ENCODE peak calls at places on chromosome 22, in four cellular contexts. J is A549, W is tibial nerve, E is K562. H is an unnamed sample.

GRCh38 chr22:27734066-27734465 is 67.5 kb downstream of the MN1 start:
- DNase-seq in E (no peak), W (no peak), J (no peak), H (no peak)

GRCh38 chr22:40281717-40282116 is 64.6 kb upstream of the ADSL start:
- DNase-seq in J (no peak), E (no peak), W (no peak), H (no peak)

GRCh38 chr22:35054064-35054463 is 11.9 kb upstream of the ISX start:
- DNase-seq in W (no peak), J (no peak), E (no peak), H (no peak)

GRCh38 chr22:28813772-28814518 is 13.6 kb upstream of the XBP1 start:
- DNase-seq in E (no peak), J (peak; percentile 76), W (peak; percentile 39), H (peak; percentile 83)

GRCh38 chr22:41094036-41094435 is 1.6 kb downstream of the EP300 start:
- DNase-seq in J (peak; percentile 21), W (no peak), E (no peak), H (no peak)

GRCh38 chr22:25942126-25942988 is 200.4 kb downstream of the MYO18B start:
- DNase-seq in W (no peak), J (no peak), E (no peak), H (no peak)

GRCh38 chr22:40653361-40653760 is 16.8 kb upstream of the MRTFA start:
- DNase-seq in W (no peak), J (no peak), E (no peak), H (no peak)

GRCh38 chr22:39498368-39498767 is 3.7 kb upstream of the MIEF1 start:
- DNase-seq in W (no peak), J (no peak), E (no peak), H (peak; percentile 47)

GRCh38 chr22:27583930-27584329 is 217.6 kb downstream of the MN1 start:
- DNase-seq in J (no peak), W (no peak), E (no peak), H (no peak)

GRCh38 chr22:20245577-20246367 is 22.3 kb downstream of the RTN4R start:
- DNase-seq in J (no peak), E (no peak), W (no peak), H (no peak)

GRCh38 chr22:43308451-43309235 is 34.5 kb downstream of the SCUBE1 start:
- DNase-seq in J (no peak), W (no peak), E (no peak), H (no peak)

GRCh38 chr22:32132783-32133182 is 26.3 kb downstream of the C22orf42 start:
- DNase-seq in E (no peak), J (no peak), W (no peak), H (no peak)

GRCh38 chr22:19447388-19448075 is at the start of gene C22orf39:
- DNase-seq in E (peak; percentile 100), W (peak; percentile 90), J (peak; percentile 89), H (peak; percentile 89)

GRCh38 chr22:50601669-50602337 is 1.2 kb downstream of the MAPK8IP2 start:
- DNase-seq in W (no peak), J (no peak), E (no peak), H (no peak)

GRCh38 chr22:21866821-21867527 is 471 bp downstream of the MAPK1 start:
- DNase-seq in J (peak; percentile 5), E (peak; percentile 99), W (no peak), H (peak; percentile 29)

GRCh38 chr22:38940985-38941384 is 16.4 kb upstream of the APOBEC3A start:
- DNase-seq in E (no peak), W (no peak), J (no peak), H (no peak)

GRCh38 chr22:40541300-40541699 is 95.2 kb downstream of the MRTFA start:
- DNase-seq in J (no peak), E (no peak), W (no peak), H (no peak)

GRCh38 chr22:36332623-36333331 is 55.0 kb downstream of the MYH9 start:
- DNase-seq in E (no peak), J (peak; percentile 59), W (no peak), H (peak; percentile 73)
- TF ChIP-seq EP300 in E (no peak), J (no peak), W (peak; percentile 27), H (no peak)

GRCh38 chr22:46737105-46737975 is 712 bp downstream of the CERK start:
- DNase-seq in J (no peak), E (peak; percentile 70), W (no peak), H (no peak)

GRCh38 chr22:46740910-46741785 is 3.1 kb upstream of the CERK start:
- DNase-seq in E (no peak), J (no peak), W (no peak), H (peak; percentile 60)

GRCh38 chr22:46737976-46738641 is at the start of gene CERK:
- DNase-seq in J (peak; percentile 31), E (peak; percentile 84), W (peak; percentile 57), H (peak; percentile 85)

GRCh38 chr22:46738642-46738960 is 549 bp upstream of the CERK start:
- DNase-seq in J (no peak), E (peak; percentile 58), W (no peak), H (no peak)

GRCh38 chr22:46738961-46739870 is 1.2 kb upstream of the CERK start:
- DNase-seq in W (no peak), E (no peak), J (peak; percentile 89), H (peak; percentile 73)
- TF ChIP-seq EP300 in W (no peak), E (no peak), J (no peak), H (no peak)

GRCh38 chr22:37545703-37546435 is 14.4 kb upstream of the CDC42EP1 start:
- DNase-seq in W (peak; percentile 84), E (peak; percentile 62), J (peak; percentile 87), H (peak; percentile 95)
- TF ChIP-seq EP300 in W (peak; percentile 58), E (no peak), J (no peak), H (no peak)

GRCh38 chr22:30235687-30236170 is 10.8 kb downstream of the LIF start:
- DNase-seq in E (no peak), W (no peak), J (peak; percentile 90), H (no peak)
- TF ChIP-seq EP300 in E (no peak), W (no peak), J (peak; percentile 92), H (no peak)

DNA sequence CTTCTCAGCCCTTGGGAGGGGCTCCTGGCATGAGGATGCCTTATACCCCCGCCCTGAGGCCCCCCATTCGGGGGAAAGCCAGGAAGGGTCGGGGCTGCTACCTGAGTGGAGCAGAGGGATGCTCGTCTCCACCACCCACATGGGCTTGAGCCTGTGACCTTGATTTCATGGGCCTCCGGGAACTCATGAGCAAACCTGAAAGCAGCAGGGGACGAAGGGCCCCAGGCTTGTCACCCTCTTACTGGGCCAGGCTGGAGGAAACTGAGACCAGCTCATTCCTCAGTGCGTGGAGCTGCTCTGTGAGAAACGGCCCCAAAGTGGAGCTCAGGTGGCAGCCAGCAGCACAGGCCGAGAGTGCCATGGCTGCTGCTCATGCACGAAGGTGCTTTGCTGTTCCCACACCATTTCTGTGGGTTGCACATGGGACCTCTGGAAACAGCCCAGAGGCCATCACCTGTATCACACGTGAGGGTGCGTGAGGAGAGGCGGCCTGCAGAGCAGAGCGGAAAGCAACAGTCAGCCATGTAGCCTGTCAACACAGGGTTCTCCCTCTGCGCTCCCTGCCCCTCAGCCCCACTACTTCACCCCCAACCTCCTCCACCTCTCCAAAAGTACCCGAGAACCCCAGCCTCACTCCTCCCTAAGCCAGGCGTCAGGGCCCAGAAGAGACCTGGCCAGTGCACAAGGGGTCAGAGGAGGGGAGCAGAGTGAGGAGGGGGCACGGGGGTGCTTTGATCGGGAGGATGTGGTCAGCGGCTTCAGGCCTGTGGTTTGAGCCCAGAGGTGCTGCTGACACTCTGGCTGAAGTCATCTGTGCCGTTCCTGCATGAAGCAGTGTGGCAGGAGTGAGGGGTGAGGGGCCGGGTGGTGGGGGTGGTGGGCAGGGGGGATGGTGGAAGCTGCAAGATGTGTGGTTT is 14.2 kb upstream of the IL2RB start:
- DNase-seq in W (no peak), E (no peak), J (no peak), H (no peak)
- TF ChIP-seq EP300 in W (no peak), E (no peak), J (no peak), H (no peak)

DNA sequence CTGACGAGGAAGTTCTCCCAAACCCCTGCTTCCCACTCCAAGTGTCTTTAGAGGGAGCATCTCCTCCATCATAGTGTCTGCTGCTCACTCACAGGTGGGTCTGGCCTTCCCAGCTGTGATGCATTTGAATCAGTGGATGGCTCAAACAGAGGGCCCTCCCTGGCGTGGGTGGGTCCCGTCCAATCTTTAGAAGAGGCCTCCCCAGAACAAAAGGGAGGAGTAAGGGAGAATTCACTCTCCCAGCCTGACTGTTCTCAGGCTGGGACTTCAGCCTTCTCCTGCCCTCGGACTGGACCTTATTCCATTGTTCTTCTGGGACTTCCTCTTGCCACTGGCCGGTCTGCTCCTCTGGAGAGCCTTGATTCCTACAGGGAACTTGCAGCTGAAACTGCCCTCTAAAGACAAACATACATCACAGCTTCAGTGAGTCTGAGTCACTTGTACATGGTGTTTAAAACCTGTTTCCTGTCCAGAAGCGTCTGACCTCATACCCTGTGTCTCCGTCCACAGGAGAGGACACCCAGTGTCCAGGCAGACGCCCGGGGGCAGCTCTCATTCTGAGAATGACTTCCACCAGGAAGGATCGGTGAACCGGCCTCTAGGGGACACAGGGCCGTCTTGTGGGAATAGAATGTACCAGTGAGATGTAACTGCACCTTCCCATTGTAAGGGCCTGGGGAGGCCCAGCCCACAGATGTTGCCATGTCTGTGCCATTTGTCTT is 234.7 kb downstream of the BRD1 start:
- DNase-seq in E (no peak), W (no peak), J (no peak), H (no peak)
- TF ChIP-seq EP300 in E (no peak), W (no peak), J (no peak), H (no peak)

GRCh38 chr22:36125434-36125833 is 35.1 kb downstream of the APOL3 start:
- DNase-seq in E (no peak), W (no peak), J (no peak), H (no peak)

GRCh38 chr22:36125994-36126531 is 34.5 kb downstream of the APOL3 start:
- DNase-seq in W (no peak), J (no peak), E (no peak), H (no peak)

DNA sequence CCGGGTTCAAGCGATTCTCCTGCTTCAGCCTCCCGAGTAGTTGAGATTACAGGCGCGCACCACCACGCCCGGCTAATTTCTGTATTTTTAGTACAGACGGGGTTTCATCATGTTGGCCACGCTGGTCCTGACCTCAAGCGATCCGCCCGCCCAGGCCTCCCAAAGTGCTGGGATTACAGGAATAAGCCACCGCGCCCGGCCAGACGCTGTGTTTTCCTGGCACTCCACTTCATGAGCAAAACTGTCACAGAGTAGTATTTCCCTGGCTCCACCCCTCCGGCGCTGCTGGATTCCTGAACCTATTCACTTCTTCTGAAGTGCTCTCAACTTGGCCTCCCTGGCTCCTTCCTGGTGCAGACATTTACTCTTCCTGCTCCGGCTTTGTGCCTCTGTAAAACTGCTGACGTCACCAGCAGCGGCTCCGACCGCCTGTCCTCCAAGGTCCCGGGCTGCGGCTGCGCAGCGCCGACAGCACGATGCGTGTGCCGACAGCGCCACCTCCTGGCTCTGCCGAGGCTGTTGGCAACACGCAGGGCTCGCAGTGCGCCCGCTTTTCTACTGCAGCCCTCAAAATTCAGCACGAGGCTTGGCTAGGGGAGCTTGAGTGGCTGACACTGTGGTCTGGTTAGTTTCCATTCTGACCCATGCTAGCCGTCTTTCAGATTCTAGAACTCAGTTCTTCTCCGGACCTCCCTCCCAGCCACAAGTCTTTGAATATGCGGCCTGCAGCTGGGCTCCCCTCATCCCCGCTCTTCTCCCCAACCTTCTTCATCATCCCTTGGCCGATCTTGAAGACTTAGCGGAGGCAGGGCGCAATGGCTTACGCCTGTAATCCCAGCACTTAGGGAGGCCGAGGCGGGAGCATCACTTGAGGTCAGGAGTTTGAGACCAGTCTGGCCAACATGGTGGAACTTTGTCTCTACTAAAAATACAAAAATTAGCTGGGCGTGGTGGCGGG is 36.6 kb downstream of the APOL3 start:
- DNase-seq in J (peak; percentile 93), W (peak; percentile 84), E (peak; percentile 89), H (peak; percentile 96)
- TF ChIP-seq EP300 in J (no peak), W (peak; percentile 76), E (no peak), H (peak; percentile 52)